ENCODE peak calls at places on chromosomes 13 and 19, in six cellular contexts. U is IMR-90, N is H9, E is mesendoderm, C is H1, P is mesenchymal stem cell. K is an unnamed sample.
A peak's percentile ranks its signal among the peaks of the same experiment; 100 is the strongest.

GRCh38 chr19:10797541-10798256 is 38.3 kb downstream of the TMED1 start:
- DNase-seq in U (no peak), N (no peak), E (no peak), C (no peak), P (no peak), K (no peak)

GRCh38 chr19:30326076-30326710 is 46.0 kb upstream of the ZNF536 start:
- DNase-seq in U (no peak), N (peak; percentile 8), E (no peak), C (no peak), P (no peak), K (no peak)

GRCh38 chr13:87244256-87244870 is 426.8 kb upstream of the SLITRK5 start:
- DNase-seq in U (no peak), N (no peak), E (peak; percentile 2), C (no peak), P (no peak), K (no peak)

GRCh38 chr19:14142262-14143190 is 6.1 kb upstream of the ASF1B start:
- DNase-seq in U (no peak), N (no peak), E (no peak), C (no peak), P (no peak), K (no peak)

GRCh38 chr19:49862411-49863253 is 4.7 kb downstream of the PNKP start:
- DNase-seq in U (no peak), N (peak; percentile 79), E (peak; percentile 90), C (peak; percentile 62), P (peak; percentile 50), K (no peak)

GRCh38 chr19:7605490-7606222 is 10.0 kb downstream of the CAMSAP3 start:
- DNase-seq in U (no peak), N (peak; percentile 84), E (peak; percentile 83), C (peak; percentile 65), P (peak; percentile 14), K (no peak)

GRCh38 chr19:7076151-7076550 is 6.6 kb downstream of the ZNF557 start:
- DNase-seq in U (no peak), N (no peak), E (no peak), C (no peak), P (no peak), K (no peak)

GRCh38 chr13:60047943-60048342 is 115.8 kb downstream of the DIAPH3 start:
- DNase-seq in U (peak; percentile 25), N (no peak), E (peak; percentile 52), C (no peak), P (no peak), K (no peak)

GRCh38 chr13:51834581-51835158 is 10.3 kb downstream of the TMEM272 start:
- DNase-seq in U (no peak), N (peak; percentile 21), E (no peak), C (no peak), P (no peak), K (no peak)

GRCh38 chr19:3443840-3444694 is 36.3 kb downstream of the SMIM24 start:
- DNase-seq in U (peak; percentile 47), N (peak; percentile 85), E (peak; percentile 90), C (no peak), P (peak; percentile 75), K (peak; percentile 89)

GRCh38 chr19:2998642-2999041 is 21.3 kb downstream of the TLE6 start:
- DNase-seq in U (no peak), N (no peak), E (no peak), C (no peak), P (no peak), K (no peak)

GRCh38 chr19:14731200-14731599 is 41.4 kb downstream of the ZNF333 start:
- DNase-seq in U (no peak), N (no peak), E (no peak), C (no peak), P (no peak), K (no peak)

GRCh38 chr19:47157455-47158321 is 27.1 kb downstream of the SAE1 start:
- DNase-seq in U (peak; percentile 72), N (peak; percentile 85), E (peak; percentile 97), C (peak; percentile 66), P (peak; percentile 47), K (peak; percentile 73)

GRCh38 chr19:452829-453228 is 8.0 kb downstream of the SHC2 start:
- DNase-seq in U (no peak), N (no peak), E (no peak), C (no peak), P (no peak), K (no peak)

GRCh38 chr19:50308991-50309390 is 20.2 kb downstream of the KCNC3 start:
- DNase-seq in U (no peak), N (no peak), E (no peak), C (no peak), P (no peak), K (no peak)

GRCh38 chr13:102369303-102369702 is 32.5 kb downstream of the FGF14 start:
- DNase-seq in U (no peak), N (no peak), E (peak; percentile 35), C (no peak), P (peak; percentile 2), K (no peak)

GRCh38 chr19:47673426-47673825 is 39.8 kb upstream of the EHD2 start:
- DNase-seq in U (no peak), N (no peak), E (no peak), C (no peak), P (no peak), K (no peak)

GRCh38 chr13:28843594-28843993 is 23.5 kb downstream of the MTUS2 start:
- DNase-seq in U (no peak), N (no peak), E (no peak), C (no peak), P (no peak), K (no peak)

GRCh38 chr13:85990397-85990796 is 191.2 kb upstream of the SLITRK6 start:
- DNase-seq in U (no peak), N (no peak), E (no peak), C (no peak), P (no peak), K (no peak)

GRCh38 chr19:43499042-43499441 is 5.5 kb downstream of the PHLDB3 start:
- DNase-seq in U (no peak), N (no peak), E (no peak), C (no peak), P (no peak), K (no peak)

GRCh38 chr19:47123406-47123805 is 7.2 kb upstream of the SAE1 start:
- DNase-seq in U (no peak), N (no peak), E (no peak), C (no peak), P (no peak), K (no peak)

GRCh38 chr19:6761053-6761676 is 6.1 kb downstream of the SH2D3A start:
- DNase-seq in U (no peak), N (peak; percentile 49), E (peak; percentile 62), C (no peak), P (no peak), K (no peak)

GRCh38 chr13:30652746-30653145 is 35.0 kb downstream of the USPL1 start:
- DNase-seq in U (no peak), N (no peak), E (no peak), C (no peak), P (no peak), K (no peak)

GRCh38 chr13:31331051-31331450 is 131.3 kb downstream of the B3GLCT start:
- DNase-seq in U (no peak), N (no peak), E (no peak), C (no peak), P (no peak), K (no peak)

GRCh38 chr19:48683349-48683748 is 10.5 kb upstream of the NTN5 start:
- DNase-seq in U (peak; percentile 19), N (no peak), E (no peak), C (no peak), P (no peak), K (no peak)

GRCh38 chr19:46713781-46714522 is 3.0 kb downstream of the PRKD2 start:
- DNase-seq in U (peak; percentile 63), N (peak; percentile 94), E (peak; percentile 97), C (no peak), P (peak; percentile 60), K (no peak)

DNA sequence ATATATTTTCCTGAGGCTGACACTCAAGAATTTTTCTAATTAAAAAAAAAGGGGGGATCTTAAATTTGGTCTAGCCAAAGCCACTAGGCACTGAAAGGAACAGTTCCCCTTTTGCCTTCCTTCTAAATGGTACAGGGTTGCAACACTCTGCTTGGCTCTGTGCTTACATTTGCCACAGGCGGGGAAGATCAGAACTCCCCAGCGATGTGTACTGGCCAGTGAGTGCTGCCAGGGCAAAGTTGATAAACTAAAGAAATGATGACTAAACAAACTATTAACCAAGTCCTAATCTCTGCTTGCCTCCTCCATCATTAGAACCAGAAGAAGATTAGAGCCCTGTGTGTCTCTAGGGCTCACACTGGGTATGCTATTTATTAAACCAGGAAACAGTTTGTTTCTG is 75.3 kb upstream of the SCEL start:
- DNase-seq in U (no peak), N (no peak), E (no peak), C (no peak), P (no peak), K (no peak)
- H3K27ac ChIP-seq in U (no peak overlapping the region), N (no peak overlapping the region), E (no peak overlapping the region), C (no peak overlapping the region), P (no peak overlapping the region), K (no peak overlapping the region)

DNA sequence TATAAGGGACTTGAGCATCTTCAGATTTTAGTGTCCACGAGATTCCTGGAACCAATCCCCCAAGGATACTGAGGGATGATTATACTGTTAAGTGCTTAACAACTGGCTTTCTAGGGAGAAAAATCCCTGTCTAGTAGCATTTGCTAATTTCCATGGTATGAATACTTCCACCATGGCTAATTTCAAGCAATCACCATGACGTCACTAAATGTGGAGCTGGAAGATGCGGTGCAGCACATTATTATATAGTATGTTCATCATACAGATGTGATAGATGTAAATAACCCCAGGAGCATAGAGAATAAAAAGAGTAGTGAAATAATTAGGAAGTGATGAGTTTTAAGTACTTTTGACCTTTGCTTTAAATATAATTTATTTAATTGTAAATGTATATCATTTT is 72.7 kb downstream of the SIAH3 start:
- DNase-seq in U (no peak), N (no peak), E (no peak), C (no peak), P (no peak), K (no peak)
- H2BK15ac ChIP-seq in U (no peak overlapping the region), N (no peak overlapping the region), E (no peak overlapping the region), C (no peak overlapping the region), P (no peak overlapping the region), K (no peak overlapping the region)

DNA sequence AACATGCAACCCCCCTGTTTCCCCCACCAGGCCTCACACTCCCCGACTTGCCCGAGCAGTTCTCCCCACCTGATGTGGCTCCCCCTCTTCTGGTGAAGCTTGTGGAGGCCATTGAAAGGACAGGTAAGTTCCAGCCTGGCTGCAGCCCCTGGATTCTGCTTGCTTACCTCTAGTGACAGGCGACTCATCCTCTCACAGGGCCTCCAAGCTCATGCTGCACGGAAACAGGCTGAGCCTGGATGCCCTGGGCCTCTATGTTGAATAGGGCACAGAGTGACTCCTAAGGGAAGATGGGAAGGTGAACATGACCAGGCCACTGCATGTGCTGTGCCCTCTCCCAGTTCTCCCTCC is 7.5 kb downstream of the PIK3R2 start:
- DNase-seq in U (no peak), N (no peak), E (no peak), C (no peak), P (no peak), K (no peak)
- H3K27ac ChIP-seq in U (no peak overlapping the region), N (no peak overlapping the region), E (no peak overlapping the region), C (no peak overlapping the region), P (no peak overlapping the region), K (no peak overlapping the region)

DNA sequence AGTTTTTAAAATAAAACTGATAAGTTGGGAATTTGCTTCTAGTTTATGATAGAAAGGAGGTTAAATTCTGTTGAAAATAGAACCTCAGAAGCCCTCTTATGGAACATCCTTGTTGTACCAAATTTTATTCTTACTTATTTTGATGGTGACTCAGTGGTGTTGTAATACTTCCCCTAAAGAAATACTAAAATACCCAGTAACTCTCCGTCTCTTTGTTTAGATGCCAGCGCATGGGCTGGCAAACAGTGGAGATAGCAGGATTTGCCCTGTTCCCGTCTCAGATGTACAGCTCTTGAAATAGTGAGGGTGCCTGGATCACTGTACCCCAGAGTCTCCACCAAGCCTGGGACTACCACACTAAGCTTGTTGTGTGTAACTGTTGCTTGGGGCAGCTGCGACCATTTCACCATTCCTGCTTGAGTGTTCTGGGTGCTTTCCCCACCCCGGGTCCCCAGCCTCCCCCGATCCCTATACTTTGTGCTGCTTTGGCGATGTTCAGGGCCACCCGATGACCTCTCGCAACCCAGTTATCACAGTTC is 67.0 kb upstream of the TEX29 start:
- DNase-seq in U (peak; percentile 30), N (no peak), E (no peak), C (no peak), P (no peak), K (no peak)
- H2BK15ac ChIP-seq in U (no peak overlapping the region), N (no peak overlapping the region), E (no peak overlapping the region), C (no peak overlapping the region), P (no peak overlapping the region), K (no peak overlapping the region)

K was measured in neuronal stem cell.